ENCODE peak calls at places on chromosomes 6 and 20, in four cellular contexts. G is KG1, J is natural killer cell, R is PC-9. W is an unnamed sample.

GRCh38 chr6:44432227-44432626 is 44.7 kb downstream of the CDC5L start:
- DNase-seq in J (no peak), R (no peak), G (no peak), W (no peak)

GRCh38 chr6:151914475-151914874 is 107.0 kb downstream of the ESR1 start:
- DNase-seq in J (no peak), R (peak), G (no peak), W (no peak)

GRCh38 chr6:35810831-35811698 is 5.9 kb downstream of the LHFPL5 start:
- DNase-seq in R (peak), J (no peak), G (no peak), W (no peak)

GRCh38 chr20:50874111-50874757 is 57.0 kb downstream of the ADNP start:
- DNase-seq in G (no peak), R (no peak), J (no peak), W (peak)

GRCh38 chr6:3566812-3567211 is 110.0 kb upstream of the SLC22A23 start:
- DNase-seq in R (no peak), J (no peak), G (no peak), W (no peak)

GRCh38 chr6:82612475-82612874 is 248.9 kb downstream of the TPBG start:
- DNase-seq in R (no peak), J (no peak), G (no peak), W (no peak)

GRCh38 chr20:17859616-17860232 is 108.9 kb downstream of the SNX5 start:
- DNase-seq in J (peak), R (no peak), G (no peak), W (no peak)

GRCh38 chr6:101259446-101259845 is 134.1 kb upstream of the GRIK2 start:
- DNase-seq in G (no peak), J (no peak), R (no peak), W (no peak)

GRCh38 chr20:45279992-45280391 is 25.6 kb upstream of the SLPI start:
- DNase-seq in R (peak), J (no peak), G (no peak), W (no peak)